ENCODE peak calls at places on chromosomes 13 and 19, in four cellular contexts. Z is HepG2, K is GM12878, F is K562. W is an unnamed sample.

GRCh38 chr19:51607920-51608562 is 22.2 kb downstream of the SIGLEC5 start:
- DNase-seq in Z (peak), K (no peak), F (peak), W (peak)

GRCh38 chr13:39144941-39145533 is 106.8 kb downstream of the NHLRC3 start:
- DNase-seq in F (peak), Z (no peak), K (no peak), W (peak)

GRCh38 chr13:60790620-60791019 is 393.6 kb downstream of the TDRD3 start:
- DNase-seq in K (no peak), Z (no peak), F (no peak), W (no peak)

GRCh38 chr19:33562636-33563035 is 41.0 kb upstream of the PEPD start:
- DNase-seq in F (no peak), Z (no peak), K (no peak), W (no peak)

GRCh38 chr19:12769689-12770088 is 5.7 kb downstream of the HOOK2 start:
- DNase-seq in K (no peak), Z (no peak), F (no peak), W (no peak)

GRCh38 chr13:39765801-39766463 is 110.5 kb downstream of the COG6 start:
- DNase-seq in Z (no peak), F (no peak), K (no peak), W (no peak)

GRCh38 chr13:33862006-33862405 is 44.1 kb downstream of the RFC3 start:
- DNase-seq in Z (no peak), K (no peak), F (no peak), W (no peak)

GRCh38 chr13:64332048-64332447 is 2898.1 kb downstream of the PCDH9 start:
- DNase-seq in F (no peak), K (no peak), Z (no peak), W (no peak)

GRCh38 chr13:66508153-66508909 is 721.8 kb downstream of the PCDH9 start:
- DNase-seq in F (no peak), K (no peak), Z (no peak), W (no peak)

GRCh38 chr19:6971366-6971765 is 49.9 kb downstream of the MBD3L2B start:
- DNase-seq in F (no peak), Z (no peak), K (no peak), W (no peak)

GRCh38 chr13:50842711-50843255 is 709 bp downstream of the DLEU7 start:
- DNase-seq in K (no peak), Z (no peak), F (no peak), W (no peak)

GRCh38 chr19:56091751-56092546 is 29.1 kb downstream of the ZNF787 start:
- DNase-seq in K (no peak), Z (no peak), F (no peak), W (no peak)

GRCh38 chr13:21661510-21661909 is 9.4 kb upstream of the FGF9 start:
- DNase-seq in F (no peak), K (no peak), Z (no peak), W (no peak)

GRCh38 chr13:49495783-49496762 is at the start of gene PHF11:
- DNase-seq in F (peak), K (peak), Z (peak), W (peak)

GRCh38 chr13:33918199-33918932 is 100.4 kb downstream of the RFC3 start:
- DNase-seq in Z (no peak), K (no peak), F (no peak), W (peak)

GRCh38 chr13:96473463-96474157 is 383.7 kb downstream of the HS6ST3 start:
- DNase-seq in F (no peak), Z (no peak), K (no peak), W (no peak)

GRCh38 chr19:42175952-42176648 is 41.4 kb downstream of the DEDD2 start:
- DNase-seq in Z (no peak), F (no peak), K (no peak), W (peak)

GRCh38 chr13:26721251-26721939 is 39.2 kb downstream of the GPR12 start:
- DNase-seq in Z (no peak), K (no peak), F (no peak), W (no peak)

GRCh38 chr13:36131215-36131930 is at the start of gene DCLK1:
- DNase-seq in Z (no peak), F (no peak), K (no peak), W (peak)

GRCh38 chr13:106373304-106373988 is 162.0 kb downstream of the EFNB2 start:
- DNase-seq in F (no peak), Z (no peak), K (no peak), W (no peak)

GRCh38 chr19:40433391-40434216 is 7.8 kb upstream of the SERTAD1 start:
- DNase-seq in F (peak), Z (peak), K (no peak), W (peak)

GRCh38 chr13:36549771-36550170 is 117.5 kb downstream of the CCNA1 start:
- DNase-seq in K (no peak), F (no peak), Z (no peak), W (no peak)

GRCh38 chr19:48330012-48330681 is 4.8 kb downstream of the EMP3 start:
- DNase-seq in F (no peak), Z (no peak), K (peak), W (peak)

GRCh38 chr13:39870197-39870746 is 214.8 kb downstream of the COG6 start:
- DNase-seq in K (no peak), Z (no peak), F (no peak), W (no peak)

GRCh38 chr13:33147832-33148231 is 131.6 kb downstream of the KL start:
- DNase-seq in K (no peak), F (no peak), Z (no peak), W (no peak)

GRCh38 chr13:83215627-83216026 is 666.6 kb downstream of the SLITRK1 start:
- DNase-seq in K (no peak), F (no peak), Z (no peak), W (no peak)

GRCh38 chr13:108342369-108343289 is 73.1 kb downstream of the TNFSF13B start:
- DNase-seq in K (peak), F (peak), Z (peak), W (no peak)

GRCh38 chr13:37648604-37649003 is 50.0 kb upstream of the POSTN start:
- DNase-seq in K (no peak), Z (no peak), F (no peak), W (no peak)
- TF ChIP-seq TARDBP in K (no peak), Z (no peak), F (no peak), W (no peak)

GRCh38 chr19:17358395-17358794 is 18.7 kb downstream of the PLVAP start:
- DNase-seq in F (peak), Z (no peak), K (no peak), W (no peak)

GRCh38 chr19:17357078-17357666 is 19.8 kb downstream of the GTPBP3 start:
- DNase-seq in F (no peak), K (no peak), Z (no peak), W (no peak)

GRCh38 chr19:17365361-17365760 is 11.8 kb downstream of the PLVAP start:
- DNase-seq in K (no peak), Z (no peak), F (no peak), W (no peak)

GRCh38 chr19:17357724-17358123 is 19.4 kb downstream of the PLVAP start:
- DNase-seq in Z (no peak), K (no peak), F (peak), W (no peak)

DNA sequence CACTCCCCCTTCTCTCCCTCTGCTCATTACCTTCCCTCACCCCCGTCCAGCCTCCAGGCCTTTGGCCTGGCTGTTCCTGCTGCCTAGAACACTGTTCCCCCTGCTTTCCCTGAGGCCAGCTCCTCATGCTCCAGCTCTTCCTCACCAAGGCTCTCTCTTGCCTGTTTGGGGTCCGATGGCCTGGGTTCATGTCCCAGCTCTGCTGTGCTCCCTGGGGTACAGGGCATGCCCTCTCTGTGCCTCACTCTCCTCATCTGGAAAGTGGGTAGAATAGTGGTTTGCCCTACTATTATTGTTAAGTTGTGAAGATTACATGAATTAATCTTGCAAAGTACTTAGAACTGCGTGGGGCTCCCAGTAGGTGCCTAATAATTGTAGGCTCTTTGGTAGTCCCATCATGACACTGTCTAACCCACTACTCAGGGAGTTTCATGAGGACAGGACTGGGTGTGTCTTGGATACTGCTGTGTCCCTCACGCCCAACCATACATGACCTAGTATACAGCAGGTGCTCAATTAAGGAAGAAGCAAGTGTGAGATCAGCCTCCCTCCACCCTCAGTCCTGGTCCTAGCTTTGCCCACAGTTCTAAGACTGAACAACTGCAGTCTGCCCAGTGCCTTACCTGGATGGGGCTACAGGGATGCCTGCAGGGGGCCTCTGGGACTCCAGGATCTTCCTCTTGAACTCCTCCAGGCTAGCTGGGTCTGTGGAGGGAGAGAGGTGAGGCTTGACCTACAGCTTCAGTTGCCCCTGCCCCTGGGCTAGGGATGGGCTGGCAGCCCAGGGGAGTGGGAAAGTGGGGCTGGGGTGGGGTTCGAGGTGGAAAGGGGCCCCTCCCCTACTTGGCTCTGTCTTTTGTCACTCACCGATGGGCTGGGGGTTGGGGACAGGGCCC is 17.0 kb downstream of the PLVAP start:
- DNase-seq in K (no peak), Z (no peak), F (peak), W (no peak)
- TF ChIP-seq TARDBP in K (no peak), Z (no peak), F (no peak), W (no peak)

DNA sequence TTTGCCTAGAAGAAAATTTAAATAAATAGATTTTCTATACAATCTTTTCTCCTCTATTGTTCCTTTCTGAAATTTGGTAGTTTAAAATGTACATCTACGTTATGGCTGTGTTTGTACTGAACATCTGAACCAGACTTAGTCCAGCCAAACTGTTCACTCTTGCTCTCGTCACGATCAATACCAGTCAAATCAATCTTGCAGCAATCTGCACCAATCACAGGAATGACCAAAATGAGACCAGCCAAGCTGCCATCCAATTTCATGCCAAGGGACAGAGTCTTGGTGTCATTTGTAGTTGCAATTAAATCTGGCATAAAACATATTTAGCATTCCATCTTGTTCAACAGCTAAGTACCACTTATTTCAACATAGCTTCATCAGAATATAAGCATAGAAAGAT is 156.6 kb downstream of the IRS2 start:
- DNase-seq in Z (no peak), K (no peak), F (no peak), W (no peak)
- TF ChIP-seq TARDBP in Z (no peak), K (no peak), F (no peak), W (no peak)

GRCh38 chr19:14368011-14368513 is 13.2 kb upstream of the ADGRE5 start:
- DNase-seq in K (no peak), Z (no peak), F (peak), W (no peak)
- TF ChIP-seq TARDBP in K (no peak), Z (no peak), F (no peak), W (no peak)

GRCh38 chr13:113852536-113853517 is 11.0 kb downstream of the GAS6 start:
- DNase-seq in Z (no peak), F (peak), K (no peak), W (no peak)
- TF ChIP-seq TARDBP in Z (no peak), F (no peak), K (no peak), W (no peak)

DNA sequence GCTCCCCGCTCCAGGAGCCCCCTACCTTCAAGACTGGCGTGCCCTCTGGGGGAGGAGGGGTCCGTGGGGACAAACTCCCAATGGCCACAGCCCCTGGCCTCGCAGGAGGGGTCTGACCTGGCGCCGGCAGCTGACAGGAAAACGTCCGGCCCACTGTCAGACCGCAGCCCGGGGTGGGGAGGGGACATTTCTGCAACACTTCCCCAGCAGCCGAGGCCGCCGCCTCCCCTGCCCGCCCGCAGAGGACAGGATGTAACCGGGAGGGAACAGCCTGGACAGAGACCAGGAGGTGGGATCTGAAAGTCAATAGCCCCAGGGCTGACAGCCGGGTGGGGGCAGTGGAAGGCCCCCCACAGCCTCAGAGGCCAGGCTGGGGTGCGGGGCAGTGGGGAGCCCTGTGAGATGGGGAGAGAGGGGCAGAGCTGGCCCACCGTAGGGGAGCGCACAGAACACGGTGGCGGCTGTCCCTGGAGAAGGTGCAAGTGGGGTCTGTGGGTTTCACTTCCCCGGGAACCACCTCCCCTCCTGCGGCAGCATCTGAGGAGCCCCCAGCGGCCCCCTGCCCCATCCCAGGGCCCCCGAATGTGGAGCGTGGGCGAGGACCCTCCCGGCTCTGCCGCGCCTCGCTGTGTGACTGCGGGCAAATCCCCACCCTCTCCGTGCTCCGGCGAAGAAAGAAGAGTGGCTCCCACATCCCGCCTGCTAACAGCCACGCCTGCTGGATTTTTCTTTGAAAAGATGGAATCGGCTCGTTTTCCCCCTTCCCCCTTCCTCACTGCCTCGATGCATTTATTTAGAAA is at the start of gene PEAK3:
- DNase-seq in F (peak), K (no peak), Z (no peak), W (no peak)
- TF ChIP-seq TARDBP in F (no peak), K (no peak), Z (no peak), W (no peak)

GRCh38 chr13:109569938-109570711 is 216.3 kb downstream of the IRS2 start:
- DNase-seq in K (peak), F (no peak), Z (no peak), W (no peak)

GRCh38 chr13:109567315-109567714 is 219.1 kb downstream of the IRS2 start:
- DNase-seq in Z (no peak), K (no peak), F (no peak), W (no peak)

GRCh38 chr13:109572389-109572788 is 214.0 kb downstream of the IRS2 start:
- DNase-seq in Z (no peak), F (no peak), K (no peak), W (no peak)

GRCh38 chr13:109565877-109566276 is 220.5 kb downstream of the IRS2 start:
- DNase-seq in Z (no peak), F (no peak), K (no peak), W (no peak)

DNA sequence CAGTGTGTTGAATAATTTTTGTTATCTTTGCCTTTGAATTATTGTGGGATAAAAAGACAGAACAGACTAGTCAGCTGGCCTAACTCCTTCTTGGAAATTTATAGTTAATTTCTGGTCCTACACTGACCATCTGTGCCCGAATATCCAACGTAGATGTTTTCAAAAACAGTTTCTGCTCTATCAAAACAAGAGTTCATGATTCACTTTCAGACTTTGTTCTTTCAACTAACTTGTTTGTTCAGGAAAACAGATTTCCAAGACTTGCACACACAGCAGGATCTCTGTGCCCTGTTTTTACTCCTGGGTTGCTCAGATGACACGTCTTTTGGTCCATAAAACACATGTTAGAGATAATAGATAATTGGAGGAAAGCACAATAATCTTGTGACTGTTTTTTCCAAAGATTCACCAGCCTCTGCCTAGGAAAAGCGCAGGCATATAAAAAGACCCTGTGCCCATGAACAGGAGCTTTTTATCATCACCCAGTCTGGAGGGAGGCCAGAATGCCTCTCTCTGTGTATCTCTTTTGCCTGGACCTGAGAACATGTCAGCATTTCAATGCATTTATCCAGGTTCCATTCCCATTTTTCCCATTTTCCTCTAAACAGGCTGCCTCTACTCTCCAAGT is 218.0 kb downstream of the IRS2 start:
- DNase-seq in K (no peak), F (no peak), Z (peak), W (no peak)
- TF ChIP-seq TARDBP in K (no peak), F (no peak), Z (no peak), W (no peak)

GRCh38 chr19:4472174-4472974 is at the start of gene HDGFL2:
- DNase-seq in F (no peak), K (no peak), Z (no peak), W (no peak)
- TF ChIP-seq TARDBP in F (no peak), K (no peak), Z (no peak), W (no peak)

DNA sequence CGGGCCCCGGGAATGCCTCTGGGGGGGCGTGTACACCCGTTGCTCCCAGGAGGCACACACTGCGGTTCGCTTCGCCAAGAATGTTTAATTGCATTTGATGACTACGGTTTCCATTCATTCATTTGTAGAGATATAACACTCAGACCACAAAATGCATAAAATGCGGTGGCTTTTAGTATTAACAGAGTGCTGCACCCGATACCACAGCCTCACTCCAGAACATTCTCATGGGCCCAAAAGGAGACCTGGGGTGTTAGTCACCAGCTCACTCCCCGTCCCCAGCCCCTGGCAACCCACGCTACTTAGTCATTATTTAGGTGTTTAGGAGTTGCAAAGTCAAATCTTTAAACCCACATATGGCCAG is 21.8 kb downstream of the HCN2 start:
- DNase-seq in Z (no peak), F (no peak), K (no peak), W (no peak)
- TF ChIP-seq TARDBP in Z (no peak), F (no peak), K (no peak), W (no peak)

DNA sequence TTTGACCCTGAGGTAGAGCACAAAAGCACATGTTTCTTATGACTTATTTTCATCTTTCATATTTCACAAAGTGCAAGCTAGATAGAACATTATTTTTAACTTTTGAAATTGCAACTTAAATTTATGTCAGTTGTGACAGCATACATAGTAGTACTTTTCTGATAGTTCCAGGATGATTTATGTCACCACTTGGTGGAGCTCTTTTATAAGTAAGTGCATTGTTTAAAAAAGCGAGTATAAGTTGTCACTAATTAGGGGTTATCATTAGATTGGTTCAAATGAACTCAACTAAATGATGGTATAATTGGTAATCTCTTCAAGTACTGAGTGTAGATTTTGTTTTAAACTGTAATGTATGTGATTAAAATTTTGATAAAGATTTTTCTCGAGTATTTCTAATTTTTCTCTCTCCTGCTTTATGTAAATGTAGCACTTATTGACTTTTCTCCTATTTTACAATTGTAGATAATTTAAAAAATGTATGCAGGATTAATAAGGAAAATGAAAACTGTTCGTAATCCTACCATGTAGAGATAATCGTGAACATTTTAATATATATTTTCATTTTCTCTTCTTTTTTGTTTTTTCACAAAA is 31.1 kb downstream of the RB1 start:
- DNase-seq in K (peak), F (peak), Z (peak), W (no peak)
- TF ChIP-seq TARDBP in K (no peak), F (no peak), Z (no peak), W (no peak)

W was measured in HEK293T.